ENCODE peak calls at places on chromosomes 2 and 18, in six cellular contexts. W is stimulated activated CD8-positive, alpha-beta memory T cell treated with anti-CD3 and anti-CD28 coated beads, Interleukin-15, amount 100 ng/mL, for 24 hours; O is COR-L47; Z is globus pallidus; V is progenitor cell of endocrine pancreas; A is GDM1. G is an unnamed sample.

GRCh38 chr2:182548031-182548950 is 121.5 kb upstream of the PDE1A start:
- DNase-seq in W (no peak), O (no peak), Z (no peak), V (no peak), A (no peak), G (no peak)

GRCh38 chr2:10080536-10081304 is 509 bp upstream of the CYS1 start:
- DNase-seq in W (no peak), O (no peak), Z (no peak), V (no peak), A (no peak), G (no peak)

GRCh38 chr2:176681584-176682115 is 412.4 kb downstream of the MTX2 start:
- DNase-seq in W (no peak), O (no peak), Z (no peak), V (no peak), A (no peak), G (no peak)

GRCh38 chr2:134796373-134796772 is 42.0 kb upstream of the ACMSD start:
- DNase-seq in W (no peak), O (no peak), Z (no peak), V (no peak), A (no peak), G (no peak)

GRCh38 chr2:16316456-16317210 is 349.0 kb downstream of the CYRIA start:
- DNase-seq in W (no peak), O (no peak), Z (no peak), V (no peak), A (no peak), G (no peak)

GRCh38 chr2:172086349-172087190 is 1.3 kb downstream of the DLX1 start:
- DNase-seq in W (no peak), O (peak), Z (no peak), V (no peak), A (no peak), G (no peak)

GRCh38 chr2:134927195-134927594 is 8.6 kb downstream of the CCNT2 start:
- DNase-seq in W (no peak), O (no peak), Z (no peak), V (no peak), A (no peak), G (no peak)

GRCh38 chr2:172513935-172514586 is 41.8 kb upstream of the PDK1 start:
- DNase-seq in W (no peak), O (no peak), Z (peak), V (no peak), A (peak), G (no peak)

GRCh38 chr18:63511285-63511684 is 30.9 kb upstream of the SERPINB12 start:
- DNase-seq in W (no peak), O (peak), Z (peak), V (peak), A (no peak), G (no peak)

GRCh38 chr18:8758466-8758865 is 53.1 kb downstream of the MTCL1 start:
- DNase-seq in W (no peak), O (no peak), Z (no peak), V (no peak), A (no peak), G (no peak)

GRCh38 chr2:35468271-35468670 is 887.3 kb upstream of the CRIM1 start:
- DNase-seq in W (no peak), O (no peak), Z (no peak), V (no peak), A (no peak), G (no peak)

GRCh38 chr18:48545690-48546365 is 7.0 kb downstream of the CTIF start:
- DNase-seq in W (no peak), O (peak), Z (peak), V (no peak), A (peak), G (no peak)

GRCh38 chr2:230318190-230319121 is 8.5 kb upstream of the SP140L start:
- DNase-seq in W (no peak), O (no peak), Z (no peak), V (no peak), A (no peak), G (no peak)